ENCODE peak calls at places on chromosomes 11 and 22, in six cellular contexts. One of them, this sample, is unnamed.

GRCh38 chr11:87422566-87422965 is 384.8 kb downstream of the TMEM135 start:
- DNase-seq in astrocyte of the spinal cord: no peak
- DNase-seq in endothelial cell: no peak
- DNase-seq in progenitor cell of endocrine pancreas: no peak
- DNase-seq in upper lobe of right lung: no peak
- DNase-seq in neural progenitor cell: no peak
- DNase-seq in this sample: no peak

GRCh38 chr11:69934861-69935494 is 115.8 kb upstream of the FGF3 start:
- DNase-seq in astrocyte of the spinal cord: peak; percentile 29
- DNase-seq in endothelial cell: no peak
- DNase-seq in progenitor cell of endocrine pancreas: no peak
- DNase-seq in upper lobe of right lung: peak; percentile 53
- DNase-seq in neural progenitor cell: no peak
- DNase-seq in this sample: no peak

GRCh38 chr11:14042686-14043440 is 80.3 kb downstream of the SPON1 start:
- DNase-seq in astrocyte of the spinal cord: no peak
- DNase-seq in endothelial cell: no peak
- DNase-seq in progenitor cell of endocrine pancreas: no peak
- DNase-seq in upper lobe of right lung: no peak
- DNase-seq in neural progenitor cell: no peak
- DNase-seq in this sample: no peak

GRCh38 chr22:39518996-39519680 is 1.2 kb upstream of the ATF4 start:
- DNase-seq in astrocyte of the spinal cord: peak; percentile 64
- DNase-seq in endothelial cell: no peak
- DNase-seq in progenitor cell of endocrine pancreas: no peak
- DNase-seq in upper lobe of right lung: no peak
- DNase-seq in neural progenitor cell: peak; percentile 60
- DNase-seq in this sample: no peak

GRCh38 chr11:16111690-16112089 is 244.7 kb downstream of the SOX6 start:
- DNase-seq in astrocyte of the spinal cord: no peak
- DNase-seq in endothelial cell: no peak
- DNase-seq in progenitor cell of endocrine pancreas: no peak
- DNase-seq in upper lobe of right lung: no peak
- DNase-seq in neural progenitor cell: peak; percentile 30
- DNase-seq in this sample: peak; percentile 2

GRCh38 chr11:129117595-129118350 is 74.4 kb downstream of the ARHGAP32 start:
- DNase-seq in astrocyte of the spinal cord: peak; percentile 81
- DNase-seq in endothelial cell: peak; percentile 51
- DNase-seq in progenitor cell of endocrine pancreas: no peak
- DNase-seq in upper lobe of right lung: no peak
- DNase-seq in neural progenitor cell: peak; percentile 72
- DNase-seq in this sample: peak; percentile 45

GRCh38 chr11:13114566-13115465 is 105.7 kb downstream of the RASSF10 start:
- DNase-seq in astrocyte of the spinal cord: no peak
- DNase-seq in endothelial cell: no peak
- DNase-seq in progenitor cell of endocrine pancreas: peak; percentile 33
- DNase-seq in upper lobe of right lung: no peak
- DNase-seq in neural progenitor cell: peak; percentile 91
- DNase-seq in this sample: peak; percentile 44

GRCh38 chr11:22079133-22079847 is 113.6 kb upstream of the ANO5 start:
- DNase-seq in astrocyte of the spinal cord: no peak
- DNase-seq in endothelial cell: no peak
- DNase-seq in progenitor cell of endocrine pancreas: no peak
- DNase-seq in upper lobe of right lung: no peak
- DNase-seq in neural progenitor cell: no peak
- DNase-seq in this sample: no peak

GRCh38 chr22:27867114-27867957 is 51.7 kb downstream of the PITPNB start:
- DNase-seq in astrocyte of the spinal cord: no peak
- DNase-seq in endothelial cell: no peak
- DNase-seq in progenitor cell of endocrine pancreas: no peak
- DNase-seq in upper lobe of right lung: no peak
- DNase-seq in neural progenitor cell: no peak
- DNase-seq in this sample: no peak

GRCh38 chr22:23243859-23244689 is 63.8 kb downstream of the BCR start:
- DNase-seq in astrocyte of the spinal cord: no peak
- DNase-seq in endothelial cell: no peak
- DNase-seq in progenitor cell of endocrine pancreas: no peak
- DNase-seq in upper lobe of right lung: no peak
- DNase-seq in neural progenitor cell: no peak
- DNase-seq in this sample: no peak

GRCh38 chr11:70788247-70789022 is 390.1 kb downstream of the CTTN start:
- DNase-seq in astrocyte of the spinal cord: peak; percentile 88
- DNase-seq in endothelial cell: no peak
- DNase-seq in progenitor cell of endocrine pancreas: no peak
- DNase-seq in upper lobe of right lung: peak; percentile 32
- DNase-seq in neural progenitor cell: no peak
- DNase-seq in this sample: no peak

GRCh38 chr11:65912840-65913239 is 6.0 kb downstream of the C11orf68 start:
- DNase-seq in astrocyte of the spinal cord: peak; percentile 59
- DNase-seq in endothelial cell: no peak
- DNase-seq in progenitor cell of endocrine pancreas: no peak
- DNase-seq in upper lobe of right lung: no peak
- DNase-seq in neural progenitor cell: no peak
- DNase-seq in this sample: no peak

GRCh38 chr22:46887978-46888377 is 125.5 kb downstream of the TBC1D22A start:
- DNase-seq in astrocyte of the spinal cord: no peak
- DNase-seq in endothelial cell: no peak
- DNase-seq in progenitor cell of endocrine pancreas: no peak
- DNase-seq in upper lobe of right lung: no peak
- DNase-seq in neural progenitor cell: no peak
- DNase-seq in this sample: no peak

GRCh38 chr11:105092255-105093239 is 47.0 kb downstream of the CARD18 start:
- DNase-seq in astrocyte of the spinal cord: peak; percentile 12
- DNase-seq in endothelial cell: no peak
- DNase-seq in progenitor cell of endocrine pancreas: no peak
- DNase-seq in upper lobe of right lung: no peak
- DNase-seq in neural progenitor cell: no peak
- DNase-seq in this sample: no peak

GRCh38 chr11:75445315-75445953 is 12.4 kb upstream of the KLHL35 start:
- DNase-seq in astrocyte of the spinal cord: peak; percentile 40
- DNase-seq in endothelial cell: peak; percentile 83
- DNase-seq in progenitor cell of endocrine pancreas: peak; percentile 69
- DNase-seq in upper lobe of right lung: peak; percentile 84
- DNase-seq in neural progenitor cell: peak; percentile 85
- DNase-seq in this sample: peak; percentile 91

GRCh38 chr22:19568337-19569311 is 44.4 kb upstream of the CLDN5 start:
- DNase-seq in astrocyte of the spinal cord: peak; percentile 62
- DNase-seq in endothelial cell: no peak
- DNase-seq in progenitor cell of endocrine pancreas: no peak
- DNase-seq in upper lobe of right lung: no peak
- DNase-seq in neural progenitor cell: no peak
- DNase-seq in this sample: no peak

GRCh38 chr11:45444796-45445195 is 158.7 kb upstream of the SYT13 start:
- DNase-seq in astrocyte of the spinal cord: no peak
- DNase-seq in endothelial cell: no peak
- DNase-seq in progenitor cell of endocrine pancreas: no peak
- DNase-seq in upper lobe of right lung: no peak
- DNase-seq in neural progenitor cell: no peak
- DNase-seq in this sample: no peak

GRCh38 chr11:95849087-95849825 is 59.0 kb downstream of the CEP57 start:
- DNase-seq in astrocyte of the spinal cord: peak; percentile 87
- DNase-seq in endothelial cell: peak; percentile 53
- DNase-seq in progenitor cell of endocrine pancreas: no peak
- DNase-seq in upper lobe of right lung: no peak
- DNase-seq in neural progenitor cell: peak; percentile 60
- DNase-seq in this sample: peak; percentile 16

GRCh38 chr11:15671216-15671615 is 556.5 kb downstream of the INSC start:
- DNase-seq in astrocyte of the spinal cord: no peak
- DNase-seq in endothelial cell: no peak
- DNase-seq in progenitor cell of endocrine pancreas: no peak
- DNase-seq in upper lobe of right lung: no peak
- DNase-seq in neural progenitor cell: no peak
- DNase-seq in this sample: no peak

GRCh38 chr11:120660024-120660565 is 148.5 kb downstream of the GRIK4 start:
- DNase-seq in astrocyte of the spinal cord: peak; percentile 13
- DNase-seq in endothelial cell: peak; percentile 67
- DNase-seq in progenitor cell of endocrine pancreas: no peak
- DNase-seq in upper lobe of right lung: no peak
- DNase-seq in neural progenitor cell: peak; percentile 83
- DNase-seq in this sample: peak; percentile 55

GRCh38 chr11:114036156-114036811 is 23.2 kb upstream of the ZBTB16 start:
- DNase-seq in astrocyte of the spinal cord: peak; percentile 69
- DNase-seq in endothelial cell: peak; percentile 93
- DNase-seq in progenitor cell of endocrine pancreas: peak; percentile 85
- DNase-seq in upper lobe of right lung: peak; percentile 93
- DNase-seq in neural progenitor cell: peak; percentile 96
- DNase-seq in this sample: peak; percentile 89

GRCh38 chr22:20211997-20212753 is 55.9 kb downstream of the RTN4R start:
- DNase-seq in astrocyte of the spinal cord: no peak
- DNase-seq in endothelial cell: no peak
- DNase-seq in progenitor cell of endocrine pancreas: no peak
- DNase-seq in upper lobe of right lung: peak; percentile 85
- DNase-seq in neural progenitor cell: no peak
- DNase-seq in this sample: no peak

GRCh38 chr11:69295995-69296889 is 2.3 kb downstream of the MYEOV start:
- DNase-seq in astrocyte of the spinal cord: peak; percentile 29
- DNase-seq in endothelial cell: no peak
- DNase-seq in progenitor cell of endocrine pancreas: no peak
- DNase-seq in upper lobe of right lung: peak; percentile 76
- DNase-seq in neural progenitor cell: no peak
- DNase-seq in this sample: no peak

GRCh38 chr22:50119768-50120251 is 30.0 kb downstream of the MOV10L1 start:
- DNase-seq in astrocyte of the spinal cord: peak; percentile 49
- DNase-seq in endothelial cell: no peak
- DNase-seq in progenitor cell of endocrine pancreas: no peak
- DNase-seq in upper lobe of right lung: no peak
- DNase-seq in neural progenitor cell: no peak
- DNase-seq in this sample: no peak

GRCh38 chr11:8062781-8063257 is 18.2 kb upstream of the TUB start:
- DNase-seq in astrocyte of the spinal cord: no peak
- DNase-seq in endothelial cell: no peak
- DNase-seq in progenitor cell of endocrine pancreas: no peak
- DNase-seq in upper lobe of right lung: no peak
- DNase-seq in neural progenitor cell: no peak
- DNase-seq in this sample: no peak

GRCh38 chr11:24239016-24239720 is 257.7 kb upstream of the LUZP2 start:
- DNase-seq in astrocyte of the spinal cord: peak; percentile 79
- DNase-seq in endothelial cell: no peak
- DNase-seq in progenitor cell of endocrine pancreas: no peak
- DNase-seq in upper lobe of right lung: no peak
- DNase-seq in neural progenitor cell: no peak
- DNase-seq in this sample: no peak

GRCh38 chr11:79263001-79263400 is 177.8 kb downstream of the TENM4 start:
- DNase-seq in astrocyte of the spinal cord: peak; percentile 17
- DNase-seq in endothelial cell: no peak
- DNase-seq in progenitor cell of endocrine pancreas: no peak
- DNase-seq in upper lobe of right lung: no peak
- DNase-seq in neural progenitor cell: no peak
- DNase-seq in this sample: no peak

GRCh38 chr22:47123006-47123826 is 360.8 kb downstream of the TBC1D22A start:
- DNase-seq in astrocyte of the spinal cord: no peak
- DNase-seq in endothelial cell: no peak
- DNase-seq in progenitor cell of endocrine pancreas: no peak
- DNase-seq in upper lobe of right lung: peak; percentile 28
- DNase-seq in neural progenitor cell: no peak
- DNase-seq in this sample: no peak

GRCh38 chr11:118108513-118108912 is 21.8 kb upstream of the SMIM35 start:
- DNase-seq in astrocyte of the spinal cord: no peak
- DNase-seq in endothelial cell: no peak
- DNase-seq in progenitor cell of endocrine pancreas: no peak
- DNase-seq in upper lobe of right lung: no peak
- DNase-seq in neural progenitor cell: peak; percentile 43
- DNase-seq in this sample: no peak

DNA sequence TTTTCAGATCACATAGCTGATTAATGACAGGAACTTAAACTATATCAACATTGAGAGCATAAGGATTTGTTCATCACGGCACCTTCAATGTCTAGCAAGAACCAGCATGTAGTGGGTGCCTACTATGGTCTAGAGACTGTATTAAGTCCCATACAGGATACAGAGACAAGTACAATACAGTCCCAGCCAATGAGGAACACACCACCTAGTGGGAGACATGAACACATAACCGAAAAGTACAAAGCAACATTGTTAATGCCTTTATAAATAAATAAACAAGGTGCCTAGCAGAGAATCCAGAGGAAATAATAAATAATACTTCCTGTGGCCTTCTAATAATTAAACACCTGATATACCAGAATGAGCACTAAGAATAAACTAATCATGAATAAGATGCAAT is 87.7 kb upstream of the OPCML start:
- DNase-seq in astrocyte of the spinal cord: no peak
- DNase-seq in endothelial cell: no peak
- DNase-seq in progenitor cell of endocrine pancreas: no peak
- DNase-seq in upper lobe of right lung: no peak
- DNase-seq in neural progenitor cell: peak; percentile 24
- DNase-seq in this sample: no peak
- TF ChIP-seq CTCF in astrocyte of the spinal cord: no peak
- TF ChIP-seq CTCF in endothelial cell: peak; percentile 21
- TF ChIP-seq CTCF in progenitor cell of endocrine pancreas: peak; percentile 30
- TF ChIP-seq CTCF in upper lobe of right lung: peak; percentile 7
- TF ChIP-seq CTCF in neural progenitor cell: peak; percentile 40
- TF ChIP-seq CTCF in this sample: no peak

GRCh38 chr11:27698872-27699241 is 1.4 kb downstream of the BDNF start:
- DNase-seq in astrocyte of the spinal cord: peak; percentile 94
- DNase-seq in endothelial cell: peak; percentile 92
- DNase-seq in progenitor cell of endocrine pancreas: peak; percentile 84
- DNase-seq in upper lobe of right lung: peak; percentile 87
- DNase-seq in neural progenitor cell: peak; percentile 95
- DNase-seq in this sample: peak; percentile 95
- TF ChIP-seq CTCF in astrocyte of the spinal cord: peak; percentile 83
- TF ChIP-seq CTCF in endothelial cell: peak; percentile 66
- TF ChIP-seq CTCF in progenitor cell of endocrine pancreas: peak; percentile 86
- TF ChIP-seq CTCF in upper lobe of right lung: peak; percentile 73
- TF ChIP-seq CTCF in neural progenitor cell: peak; percentile 92
- TF ChIP-seq CTCF in this sample: peak; percentile 79

GRCh38 chr22:35739642-35740041 is 22.0 kb downstream of the APOL5 start:
- DNase-seq in astrocyte of the spinal cord: no peak
- DNase-seq in endothelial cell: no peak
- DNase-seq in progenitor cell of endocrine pancreas: no peak
- DNase-seq in upper lobe of right lung: no peak
- DNase-seq in neural progenitor cell: peak; percentile 44
- DNase-seq in this sample: no peak
- TF ChIP-seq CTCF in astrocyte of the spinal cord: peak; percentile 16
- TF ChIP-seq CTCF in endothelial cell: no peak
- TF ChIP-seq CTCF in progenitor cell of endocrine pancreas: peak; percentile 20
- TF ChIP-seq CTCF in upper lobe of right lung: no peak
- TF ChIP-seq CTCF in neural progenitor cell: peak; percentile 35
- TF ChIP-seq CTCF in this sample: peak; percentile 17

DNA sequence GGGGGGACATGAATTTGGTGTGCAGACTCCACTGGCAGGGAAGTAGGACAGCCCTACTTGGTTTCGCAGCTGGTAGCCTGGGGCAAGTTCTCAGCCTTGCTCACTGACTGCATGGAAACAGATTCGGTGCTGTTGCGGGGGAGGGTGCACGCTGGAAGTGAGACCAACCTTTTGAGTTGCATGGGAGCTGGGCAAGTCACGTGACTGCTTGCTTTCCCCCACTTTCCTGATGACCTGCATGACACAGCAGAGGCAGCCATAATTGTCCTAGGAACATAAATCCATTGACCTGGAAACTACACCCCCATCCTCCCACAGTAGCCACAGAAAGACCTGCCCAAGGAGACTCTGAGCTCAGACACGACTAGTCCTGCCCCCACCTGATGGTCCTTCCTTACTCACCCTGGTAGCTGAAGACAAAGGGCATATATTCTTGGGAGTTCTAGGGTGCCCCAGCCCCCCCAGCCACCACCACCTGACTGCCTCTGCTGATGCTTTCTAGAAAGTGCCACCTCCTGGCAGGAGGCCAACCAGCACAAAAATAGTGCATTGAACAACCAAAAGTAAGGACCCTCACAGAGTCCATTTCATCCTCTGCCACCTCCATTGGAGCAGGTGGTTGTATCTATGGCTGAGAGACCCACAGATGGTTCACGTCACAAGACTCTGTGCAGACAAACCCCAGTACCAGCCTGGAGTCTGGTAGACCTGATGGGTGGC is 4.1 kb upstream of the HBG2 start:
- DNase-seq in astrocyte of the spinal cord: no peak
- DNase-seq in endothelial cell: no peak
- DNase-seq in progenitor cell of endocrine pancreas: no peak
- DNase-seq in upper lobe of right lung: no peak
- DNase-seq in neural progenitor cell: no peak
- DNase-seq in this sample: peak; percentile 21
- TF ChIP-seq CTCF in astrocyte of the spinal cord: no peak
- TF ChIP-seq CTCF in endothelial cell: no peak
- TF ChIP-seq CTCF in progenitor cell of endocrine pancreas: no peak
- TF ChIP-seq CTCF in upper lobe of right lung: no peak
- TF ChIP-seq CTCF in neural progenitor cell: no peak
- TF ChIP-seq CTCF in this sample: no peak